ENCODE peak calls at places on chromosomes 16 and 17, in ten cellular contexts. C is stimulated activated naive B cell treated with anti-CD40 and anti-IgM and Interleukin-4, amounts not matched to agents 10 μg/mL and 1 μg/mL and 100 μg/mL, for 72 hours; S is AG08396; F is left kidney; D is CD4-positive, alpha-beta T cell; R is A172; J is HuH-7.5; A is GM13977; K is suprapubic skin; I is Calu3. U is an unnamed sample.

GRCh38 chr17:43547189-43547550 is 1.0 kb upstream of the ETV4 start:
- DNase-seq in C (no peak), S (no peak), F (no peak), D (no peak), R (no peak), J (no peak), A (no peak), K (no peak), I (no peak), U (no peak)

GRCh38 chr16:80948886-80949502 is 57.7 kb downstream of the CMC2 start:
- DNase-seq in C (no peak), S (peak), F (peak), D (no peak), R (peak), J (peak), A (no peak), K (no peak), I (peak), U (peak)

GRCh38 chr17:1746975-1747543 is 4.4 kb downstream of the SERPINF2 start:
- DNase-seq in C (no peak), S (no peak), F (no peak), D (no peak), R (no peak), J (no peak), A (no peak), K (peak), I (no peak), U (no peak)

GRCh38 chr17:34670618-34671017 is 91.2 kb downstream of the TMEM132E start:
- DNase-seq in C (no peak), S (no peak), F (no peak), D (no peak), R (no peak), J (no peak), A (no peak), K (no peak), I (no peak), U (no peak)

GRCh38 chr16:8173111-8173644 is 417.1 kb downstream of the TMEM114 start:
- DNase-seq in C (peak), S (peak), F (peak), D (no peak), R (peak), J (peak), A (peak), K (peak), I (peak), U (peak)

GRCh38 chr17:22268912-22269220 is 576.5 kb downstream of the KCNJ18 start:
- DNase-seq in C (no peak), S (no peak), F (no peak), D (no peak), R (no peak), J (no peak), A (no peak), K (no peak), I (no peak), U (no peak)

GRCh38 chr16:49278567-49278827 is 3.1 kb downstream of the CBLN1 start:
- DNase-seq in C (no peak), S (no peak), F (peak), D (no peak), R (no peak), J (no peak), A (no peak), K (no peak), I (no peak), U (no peak)

GRCh38 chr17:83173997-83174858 is 94.8 kb downstream of the METRNL start:
- DNase-seq in C (no peak), S (no peak), F (peak), D (no peak), R (no peak), J (peak), A (peak), K (no peak), I (no peak), U (no peak)

GRCh38 chr17:69878661-69879060 is 196.4 kb upstream of the KCNJ16 start:
- DNase-seq in C (no peak), S (no peak), F (no peak), D (no peak), R (no peak), J (no peak), A (no peak), K (no peak), I (no peak), U (no peak)

GRCh38 chr17:48429638-48430586 is at the start of gene SKAP1:
- DNase-seq in C (peak), S (no peak), F (peak), D (peak), R (no peak), J (no peak), A (peak), K (no peak), I (peak), U (no peak)

GRCh38 chr17:78997881-78998280 is 11.7 kb downstream of the CANT1 start:
- DNase-seq in C (no peak), S (no peak), F (no peak), D (no peak), R (no peak), J (no peak), A (no peak), K (peak), I (no peak), U (no peak)

GRCh38 chr17:72518333-72518732 is 397.5 kb downstream of the SOX9 start:
- DNase-seq in C (no peak), S (no peak), F (no peak), D (no peak), R (no peak), J (no peak), A (no peak), K (no peak), I (no peak), U (no peak)

GRCh38 chr16:89860747-89861304 is 12.6 kb upstream of the TCF25 start:
- DNase-seq in C (peak), S (peak), F (peak), D (peak), R (peak), J (peak), A (peak), K (no peak), I (peak), U (peak)

GRCh38 chr17:81341347-81342061 is 46.4 kb upstream of the SLC38A10 start:
- DNase-seq in C (no peak), S (no peak), F (peak), D (no peak), R (no peak), J (no peak), A (no peak), K (no peak), I (no peak), U (no peak)

GRCh38 chr17:40515491-40516041 is 14.1 kb upstream of the TNS4 start:
- DNase-seq in C (no peak), S (no peak), F (peak), D (no peak), R (no peak), J (no peak), A (no peak), K (peak), I (no peak), U (no peak)

GRCh38 chr17:40284085-40284713 is 3.5 kb upstream of the CDC6 start:
- DNase-seq in C (no peak), S (peak), F (peak), D (no peak), R (peak), J (no peak), A (no peak), K (no peak), I (peak), U (no peak)

GRCh38 chr16:6031102-6031501 is 933.5 kb upstream of the EEF2KMT start:
- DNase-seq in C (no peak), S (no peak), F (no peak), D (no peak), R (no peak), J (no peak), A (no peak), K (no peak), I (no peak), U (no peak)

GRCh38 chr16:83247767-83248372 is 559.9 kb upstream of the HSBP1 start:
- DNase-seq in C (no peak), S (no peak), F (no peak), D (no peak), R (no peak), J (no peak), A (no peak), K (no peak), I (no peak), U (no peak)

GRCh38 chr17:39145143-39145542 is 6.3 kb downstream of the PLXDC1 start:
- DNase-seq in C (no peak), S (no peak), F (no peak), D (no peak), R (no peak), J (no peak), A (no peak), K (no peak), I (no peak), U (no peak)

GRCh38 chr17:26792486-26792885 is 501.4 kb upstream of the WSB1 start:
- DNase-seq in C (no peak), S (no peak), F (no peak), D (no peak), R (no peak), J (no peak), A (no peak), K (no peak), I (no peak), U (no peak)

GRCh38 chr17:2940352-2940751 is 123.1 kb downstream of the OR1D5 start:
- DNase-seq in C (no peak), S (no peak), F (peak), D (no peak), R (no peak), J (no peak), A (no peak), K (no peak), I (peak), U (peak)

GRCh38 chr17:43020789-43021738 is 1.1 kb downstream of the VAT1 start:
- DNase-seq in C (peak), S (peak), F (peak), D (no peak), R (peak), J (peak), A (peak), K (peak), I (peak), U (no peak)

GRCh38 chr17:18258356-18259038 is at the start of gene FLII:
- DNase-seq in C (peak), S (peak), F (peak), D (peak), R (peak), J (peak), A (peak), K (no peak), I (peak), U (peak)

GRCh38 chr17:80025796-80026195 is 9.9 kb downstream of the TBC1D16 start:
- DNase-seq in C (no peak), S (no peak), F (no peak), D (no peak), R (no peak), J (no peak), A (no peak), K (no peak), I (no peak), U (no peak)

GRCh38 chr17:36705651-36706436 is 104.5 kb downstream of the MRM1 start:
- DNase-seq in C (no peak), S (peak), F (peak), D (peak), R (peak), J (peak), A (peak), K (no peak), I (peak), U (no peak)

GRCh38 chr17:47724705-47725104 is 8.3 kb upstream of the TBX21 start:
- DNase-seq in C (no peak), S (no peak), F (no peak), D (no peak), R (no peak), J (no peak), A (no peak), K (no peak), I (no peak), U (no peak)

GRCh38 chr17:70332356-70332755 is 163.0 kb downstream of the KCNJ2 start:
- DNase-seq in C (no peak), S (no peak), F (no peak), D (no peak), R (no peak), J (no peak), A (no peak), K (no peak), I (no peak), U (no peak)

GRCh38 chr17:3994221-3994576 is 30.0 kb upstream of the ATP2A3 start:
- DNase-seq in C (no peak), S (no peak), F (no peak), D (no peak), R (no peak), J (no peak), A (no peak), K (no peak), I (no peak), U (no peak)

GRCh38 chr17:48655913-48656312 is 29.8 kb upstream of the HOXB9 start:
- DNase-seq in C (no peak), S (no peak), F (no peak), D (no peak), R (no peak), J (no peak), A (no peak), K (no peak), I (no peak), U (no peak)